ENCODE peak calls at places on chromosomes 13 and 19, in eight cellular contexts. C is M059J, M is EH, X is NCI-H748 treated with DMSO at 0.1 percent for 48 hours, L is small intestine, E is left ventricle myocardium inferior, Q is T-helper 2 cell, Z is NCI-H1694. Y is an unnamed sample.
A peak's percentile ranks its signal among the peaks of the same experiment; 100 is the strongest.

GRCh38 chr13:48181482-48182145 is 51.4 kb upstream of the ITM2B start:
- DNase-seq in C (no peak), M (no peak), X (no peak), L (no peak), E (no peak), Q (no peak), Z (no peak), Y (no peak)

GRCh38 chr13:94186470-94186869 is 293.0 kb downstream of the DCT start:
- DNase-seq in C (no peak), M (no peak), X (no peak), L (no peak), E (no peak), Q (no peak), Z (no peak), Y (no peak)

GRCh38 chr19:48954011-48954594 is 572 bp upstream of the BAX start:
- DNase-seq in C (no peak), M (no peak), X (no peak), L (peak; percentile 64), E (no peak), Q (no peak), Z (no peak), Y (peak; percentile 30)

GRCh38 chr13:44413095-44413494 is 39.5 kb downstream of the SERP2 start:
- DNase-seq in C (no peak), M (no peak), X (no peak), L (no peak), E (no peak), Q (no peak), Z (no peak), Y (no peak)

GRCh38 chr19:48696353-48697010 is 711 bp downstream of the FUT2 start:
- DNase-seq in C (no peak), M (peak; percentile 18), X (no peak), L (peak; percentile 53), E (no peak), Q (no peak), Z (no peak), Y (no peak)

GRCh38 chr13:68275758-68276157 is 1045.6 kb upstream of the PCDH9 start:
- DNase-seq in C (no peak), M (no peak), X (no peak), L (no peak), E (no peak), Q (no peak), Z (no peak), Y (no peak)

GRCh38 chr19:57887195-57887941 is 1.5 kb downstream of the ZNF814 start:
- DNase-seq in C (no peak), M (no peak), X (peak; percentile 20), L (peak; percentile 78), E (no peak), Q (no peak), Z (no peak), Y (no peak)

GRCh38 chr13:100130092-100130491 is 41.2 kb downstream of the PCCA start:
- DNase-seq in C (peak; percentile 29), M (peak; percentile 31), X (no peak), L (no peak), E (no peak), Q (no peak), Z (no peak), Y (no peak)

GRCh38 chr13:41802684-41803554 is 158.0 kb downstream of the VWA8 start:
- DNase-seq in C (peak; percentile 84), M (peak; percentile 84), X (no peak), L (no peak), E (no peak), Q (no peak), Z (no peak), Y (no peak)

GRCh38 chr13:50788551-50788950 is 54.9 kb downstream of the DLEU7 start:
- DNase-seq in C (no peak), M (peak; percentile 15), X (no peak), L (no peak), E (no peak), Q (no peak), Z (no peak), Y (no peak)

GRCh38 chr13:29591310-29591709 is 4.2 kb downstream of the SLC7A1 start:
- DNase-seq in C (peak; percentile 49), M (peak; percentile 45), X (no peak), L (no peak), E (no peak), Q (no peak), Z (no peak), Y (no peak)

GRCh38 chr19:6464070-6464873 is at the start of gene CRB3:
- DNase-seq in C (no peak), M (no peak), X (no peak), L (peak; percentile 99), E (no peak), Q (peak; percentile 40), Z (no peak), Y (no peak)

GRCh38 chr13:21074601-21075302 is 13.4 kb upstream of the LATS2 start:
- DNase-seq in C (no peak), M (no peak), X (no peak), L (no peak), E (peak; percentile 49), Q (no peak), Z (no peak), Y (peak; percentile 55)

GRCh38 chr19:4523306-4524110 is 5.2 kb upstream of the PLIN4 start:
- DNase-seq in C (peak; percentile 40), M (peak; percentile 41), X (no peak), L (peak; percentile 25), E (peak; percentile 51), Q (no peak), Z (no peak), Y (no peak)

GRCh38 chr19:2121416-2122051 is 24.8 kb downstream of the IZUMO4 start:
- DNase-seq in C (no peak), M (no peak), X (no peak), L (no peak), E (no peak), Q (no peak), Z (no peak), Y (no peak)

GRCh38 chr13:114100446-114101320 is 31.7 kb downstream of the RASA3 start:
- DNase-seq in C (no peak), M (peak; percentile 27), X (no peak), L (no peak), E (no peak), Q (no peak), Z (no peak), Y (peak; percentile 19)

GRCh38 chr19:6091771-6092291 is 18.5 kb downstream of the RFX2 start:
- DNase-seq in C (peak; percentile 58), M (peak; percentile 73), X (no peak), L (peak; percentile 71), E (no peak), Q (no peak), Z (no peak), Y (no peak)

GRCh38 chr13:111209613-111210012 is 94.5 kb downstream of the ARHGEF7 start:
- DNase-seq in C (no peak), M (no peak), X (no peak), L (no peak), E (no peak), Q (no peak), Z (no peak), Y (no peak)

GRCh38 chr13:45047394-45048328 is 58.3 kb downstream of the GPALPP1 start:
- DNase-seq in C (peak; percentile 76), M (peak; percentile 85), X (peak; percentile 89), L (peak; percentile 79), E (peak; percentile 66), Q (peak; percentile 61), Z (peak; percentile 85), Y (peak; percentile 68)

GRCh38 chr19:57473646-57474045 is 3.7 kb downstream of the ZNF772 start:
- DNase-seq in C (peak; percentile 25), M (no peak), X (no peak), L (no peak), E (no peak), Q (no peak), Z (no peak), Y (no peak)

GRCh38 chr19:19750842-19751790 is 18.2 kb upstream of the ZNF14 start:
- DNase-seq in C (no peak), M (no peak), X (no peak), L (no peak), E (no peak), Q (no peak), Z (no peak), Y (no peak)

GRCh38 chr19:30387311-30388115 is 15.3 kb downstream of the ZNF536 start:
- DNase-seq in C (no peak), M (no peak), X (no peak), L (no peak), E (peak; percentile 32), Q (no peak), Z (no peak), Y (no peak)

GRCh38 chr13:111398715-111399299 is 78.4 kb downstream of the TEX29 start:
- DNase-seq in C (no peak), M (no peak), X (no peak), L (no peak), E (no peak), Q (no peak), Z (peak; percentile 37), Y (no peak)

Y was measured in uterus.